ENCODE peak calls at places on chromosomes 3 and 15, in ten cellular contexts. One of them, this sample, is unnamed.

GRCh38 chr3:100401674-100402036 is 316 bp downstream of the LNP1 start:
- DNase-seq in EH: peak
- DNase-seq in stimulated activated CD4-positive, alpha-beta T cell treated with anti-CD3 and anti-CD28 coated beads, TNF-alpha, amount 100 ng/mL, for 1 hour: peak
- DNase-seq in GM04503: peak
- DNase-seq in NCI-H1436: peak
- DNase-seq in NCI-H1092 treated with DMSO at 0.1 percent for 48 hours: no peak
- DNase-seq in fibroblast of the conjunctiva: no peak
- DNase-seq in memory B cell: no peak
- DNase-seq in endothelial cell: peak
- DNase-seq in left lung: peak
- DNase-seq in this sample: no peak

GRCh38 chr15:30023798-30024295 is 58.9 kb upstream of the GOLGA8J start:
- DNase-seq in EH: peak
- DNase-seq in stimulated activated CD4-positive, alpha-beta T cell treated with anti-CD3 and anti-CD28 coated beads, TNF-alpha, amount 100 ng/mL, for 1 hour: no peak
- DNase-seq in GM04503: no peak
- DNase-seq in NCI-H1436: no peak
- DNase-seq in NCI-H1092 treated with DMSO at 0.1 percent for 48 hours: no peak
- DNase-seq in fibroblast of the conjunctiva: peak
- DNase-seq in memory B cell: no peak
- DNase-seq in endothelial cell: no peak
- DNase-seq in left lung: no peak
- DNase-seq in this sample: no peak

GRCh38 chr3:78516937-78517336 is 1250.9 kb downstream of the ROBO1 start:
- DNase-seq in EH: no peak
- DNase-seq in stimulated activated CD4-positive, alpha-beta T cell treated with anti-CD3 and anti-CD28 coated beads, TNF-alpha, amount 100 ng/mL, for 1 hour: no peak
- DNase-seq in GM04503: no peak
- DNase-seq in NCI-H1436: no peak
- DNase-seq in NCI-H1092 treated with DMSO at 0.1 percent for 48 hours: no peak
- DNase-seq in fibroblast of the conjunctiva: no peak
- DNase-seq in memory B cell: no peak
- DNase-seq in endothelial cell: no peak
- DNase-seq in left lung: no peak
- DNase-seq in this sample: no peak

GRCh38 chr15:70324001-70324974 is 226.6 kb upstream of the TLE3 start:
- DNase-seq in EH: peak
- DNase-seq in stimulated activated CD4-positive, alpha-beta T cell treated with anti-CD3 and anti-CD28 coated beads, TNF-alpha, amount 100 ng/mL, for 1 hour: no peak
- DNase-seq in GM04503: peak
- DNase-seq in NCI-H1436: no peak
- DNase-seq in NCI-H1092 treated with DMSO at 0.1 percent for 48 hours: peak
- DNase-seq in fibroblast of the conjunctiva: peak
- DNase-seq in memory B cell: no peak
- DNase-seq in endothelial cell: no peak
- DNase-seq in left lung: no peak
- DNase-seq in this sample: no peak

GRCh38 chr3:197599089-197599765 is 43.5 kb upstream of the BDH1 start:
- DNase-seq in EH: peak
- DNase-seq in stimulated activated CD4-positive, alpha-beta T cell treated with anti-CD3 and anti-CD28 coated beads, TNF-alpha, amount 100 ng/mL, for 1 hour: peak
- DNase-seq in GM04503: peak
- DNase-seq in NCI-H1436: no peak
- DNase-seq in NCI-H1092 treated with DMSO at 0.1 percent for 48 hours: no peak
- DNase-seq in fibroblast of the conjunctiva: peak
- DNase-seq in memory B cell: peak
- DNase-seq in endothelial cell: peak
- DNase-seq in left lung: peak
- DNase-seq in this sample: peak

GRCh38 chr3:156750874-156751245 is 75.3 kb upstream of the LEKR1 start:
- DNase-seq in EH: peak
- DNase-seq in stimulated activated CD4-positive, alpha-beta T cell treated with anti-CD3 and anti-CD28 coated beads, TNF-alpha, amount 100 ng/mL, for 1 hour: no peak
- DNase-seq in GM04503: no peak
- DNase-seq in NCI-H1436: no peak
- DNase-seq in NCI-H1092 treated with DMSO at 0.1 percent for 48 hours: no peak
- DNase-seq in fibroblast of the conjunctiva: no peak
- DNase-seq in memory B cell: no peak
- DNase-seq in endothelial cell: no peak
- DNase-seq in left lung: no peak
- DNase-seq in this sample: no peak

GRCh38 chr3:11711826-11712225 is 68.1 kb upstream of the VGLL4 start:
- DNase-seq in EH: peak
- DNase-seq in stimulated activated CD4-positive, alpha-beta T cell treated with anti-CD3 and anti-CD28 coated beads, TNF-alpha, amount 100 ng/mL, for 1 hour: no peak
- DNase-seq in GM04503: no peak
- DNase-seq in NCI-H1436: no peak
- DNase-seq in NCI-H1092 treated with DMSO at 0.1 percent for 48 hours: no peak
- DNase-seq in fibroblast of the conjunctiva: no peak
- DNase-seq in memory B cell: no peak
- DNase-seq in endothelial cell: no peak
- DNase-seq in left lung: no peak
- DNase-seq in this sample: no peak

GRCh38 chr3:119643094-119643493 is 17.3 kb downstream of the POPDC2 start:
- DNase-seq in EH: peak
- DNase-seq in stimulated activated CD4-positive, alpha-beta T cell treated with anti-CD3 and anti-CD28 coated beads, TNF-alpha, amount 100 ng/mL, for 1 hour: no peak
- DNase-seq in GM04503: no peak
- DNase-seq in NCI-H1436: no peak
- DNase-seq in NCI-H1092 treated with DMSO at 0.1 percent for 48 hours: no peak
- DNase-seq in fibroblast of the conjunctiva: no peak
- DNase-seq in memory B cell: no peak
- DNase-seq in endothelial cell: no peak
- DNase-seq in left lung: no peak
- DNase-seq in this sample: no peak

GRCh38 chr3:184058029-184058428 is 5.2 kb downstream of the HTR3C start:
- DNase-seq in EH: peak
- DNase-seq in stimulated activated CD4-positive, alpha-beta T cell treated with anti-CD3 and anti-CD28 coated beads, TNF-alpha, amount 100 ng/mL, for 1 hour: no peak
- DNase-seq in GM04503: peak
- DNase-seq in NCI-H1436: no peak
- DNase-seq in NCI-H1092 treated with DMSO at 0.1 percent for 48 hours: no peak
- DNase-seq in fibroblast of the conjunctiva: peak
- DNase-seq in memory B cell: no peak
- DNase-seq in endothelial cell: no peak
- DNase-seq in left lung: no peak
- DNase-seq in this sample: no peak

GRCh38 chr15:47587938-47588817 is 129.1 kb upstream of the SEMA6D start:
- DNase-seq in EH: no peak
- DNase-seq in stimulated activated CD4-positive, alpha-beta T cell treated with anti-CD3 and anti-CD28 coated beads, TNF-alpha, amount 100 ng/mL, for 1 hour: no peak
- DNase-seq in GM04503: no peak
- DNase-seq in NCI-H1436: no peak
- DNase-seq in NCI-H1092 treated with DMSO at 0.1 percent for 48 hours: no peak
- DNase-seq in fibroblast of the conjunctiva: no peak
- DNase-seq in memory B cell: no peak
- DNase-seq in endothelial cell: no peak
- DNase-seq in left lung: no peak
- DNase-seq in this sample: no peak

GRCh38 chr15:66504563-66505429 is at the start of the genes RPL4 and ZWILCH:
- DNase-seq in EH: peak
- DNase-seq in stimulated activated CD4-positive, alpha-beta T cell treated with anti-CD3 and anti-CD28 coated beads, TNF-alpha, amount 100 ng/mL, for 1 hour: peak
- DNase-seq in GM04503: peak
- DNase-seq in NCI-H1436: peak
- DNase-seq in NCI-H1092 treated with DMSO at 0.1 percent for 48 hours: peak
- DNase-seq in fibroblast of the conjunctiva: peak
- DNase-seq in memory B cell: peak
- DNase-seq in endothelial cell: peak
- DNase-seq in left lung: peak
- DNase-seq in this sample: peak

GRCh38 chr3:125431912-125432587 is 56.9 kb upstream of the ZNF148 start:
- DNase-seq in EH: peak
- DNase-seq in stimulated activated CD4-positive, alpha-beta T cell treated with anti-CD3 and anti-CD28 coated beads, TNF-alpha, amount 100 ng/mL, for 1 hour: no peak
- DNase-seq in GM04503: peak
- DNase-seq in NCI-H1436: no peak
- DNase-seq in NCI-H1092 treated with DMSO at 0.1 percent for 48 hours: no peak
- DNase-seq in fibroblast of the conjunctiva: no peak
- DNase-seq in memory B cell: no peak
- DNase-seq in endothelial cell: no peak
- DNase-seq in left lung: no peak
- DNase-seq in this sample: no peak

GRCh38 chr3:24255414-24255813 is 239.2 kb downstream of the THRB start:
- DNase-seq in EH: no peak
- DNase-seq in stimulated activated CD4-positive, alpha-beta T cell treated with anti-CD3 and anti-CD28 coated beads, TNF-alpha, amount 100 ng/mL, for 1 hour: no peak
- DNase-seq in GM04503: no peak
- DNase-seq in NCI-H1436: no peak
- DNase-seq in NCI-H1092 treated with DMSO at 0.1 percent for 48 hours: no peak
- DNase-seq in fibroblast of the conjunctiva: no peak
- DNase-seq in memory B cell: no peak
- DNase-seq in endothelial cell: no peak
- DNase-seq in left lung: no peak
- DNase-seq in this sample: no peak

GRCh38 chr15:95843241-95843851 is 487.2 kb upstream of the NR2F2 start:
- DNase-seq in EH: peak
- DNase-seq in stimulated activated CD4-positive, alpha-beta T cell treated with anti-CD3 and anti-CD28 coated beads, TNF-alpha, amount 100 ng/mL, for 1 hour: no peak
- DNase-seq in GM04503: peak
- DNase-seq in NCI-H1436: no peak
- DNase-seq in NCI-H1092 treated with DMSO at 0.1 percent for 48 hours: no peak
- DNase-seq in fibroblast of the conjunctiva: peak
- DNase-seq in memory B cell: no peak
- DNase-seq in endothelial cell: no peak
- DNase-seq in left lung: no peak
- DNase-seq in this sample: no peak

GRCh38 chr3:28022916-28023315 is 218.5 kb upstream of the CMC1 start:
- DNase-seq in EH: no peak
- DNase-seq in stimulated activated CD4-positive, alpha-beta T cell treated with anti-CD3 and anti-CD28 coated beads, TNF-alpha, amount 100 ng/mL, for 1 hour: no peak
- DNase-seq in GM04503: no peak
- DNase-seq in NCI-H1436: no peak
- DNase-seq in NCI-H1092 treated with DMSO at 0.1 percent for 48 hours: no peak
- DNase-seq in fibroblast of the conjunctiva: no peak
- DNase-seq in memory B cell: no peak
- DNase-seq in endothelial cell: no peak
- DNase-seq in left lung: no peak
- DNase-seq in this sample: no peak

GRCh38 chr3:196942915-196943277 is 568 bp upstream of the NCBP2 start:
- DNase-seq in EH: peak
- DNase-seq in stimulated activated CD4-positive, alpha-beta T cell treated with anti-CD3 and anti-CD28 coated beads, TNF-alpha, amount 100 ng/mL, for 1 hour: no peak
- DNase-seq in GM04503: no peak
- DNase-seq in NCI-H1436: no peak
- DNase-seq in NCI-H1092 treated with DMSO at 0.1 percent for 48 hours: no peak
- DNase-seq in fibroblast of the conjunctiva: no peak
- DNase-seq in memory B cell: no peak
- DNase-seq in endothelial cell: no peak
- DNase-seq in left lung: no peak
- DNase-seq in this sample: no peak

GRCh38 chr3:133394561-133395311 is 5.1 kb upstream of the BFSP2 start:
- DNase-seq in EH: peak
- DNase-seq in stimulated activated CD4-positive, alpha-beta T cell treated with anti-CD3 and anti-CD28 coated beads, TNF-alpha, amount 100 ng/mL, for 1 hour: no peak
- DNase-seq in GM04503: no peak
- DNase-seq in NCI-H1436: no peak
- DNase-seq in NCI-H1092 treated with DMSO at 0.1 percent for 48 hours: peak
- DNase-seq in fibroblast of the conjunctiva: no peak
- DNase-seq in memory B cell: no peak
- DNase-seq in endothelial cell: no peak
- DNase-seq in left lung: no peak
- DNase-seq in this sample: no peak

GRCh38 chr3:17643691-17644090 is 98.7 kb downstream of the TBC1D5 start:
- DNase-seq in EH: peak
- DNase-seq in stimulated activated CD4-positive, alpha-beta T cell treated with anti-CD3 and anti-CD28 coated beads, TNF-alpha, amount 100 ng/mL, for 1 hour: no peak
- DNase-seq in GM04503: peak
- DNase-seq in NCI-H1436: no peak
- DNase-seq in NCI-H1092 treated with DMSO at 0.1 percent for 48 hours: no peak
- DNase-seq in fibroblast of the conjunctiva: peak
- DNase-seq in memory B cell: no peak
- DNase-seq in endothelial cell: no peak
- DNase-seq in left lung: no peak
- DNase-seq in this sample: no peak

GRCh38 chr15:92101706-92102434 is 248.4 kb downstream of the SLCO3A1 start:
- DNase-seq in EH: no peak
- DNase-seq in stimulated activated CD4-positive, alpha-beta T cell treated with anti-CD3 and anti-CD28 coated beads, TNF-alpha, amount 100 ng/mL, for 1 hour: no peak
- DNase-seq in GM04503: no peak
- DNase-seq in NCI-H1436: no peak
- DNase-seq in NCI-H1092 treated with DMSO at 0.1 percent for 48 hours: no peak
- DNase-seq in fibroblast of the conjunctiva: no peak
- DNase-seq in memory B cell: no peak
- DNase-seq in endothelial cell: no peak
- DNase-seq in left lung: no peak
- DNase-seq in this sample: no peak

GRCh38 chr15:39669671-39670070 is 88.8 kb downstream of the THBS1 start:
- DNase-seq in EH: no peak
- DNase-seq in stimulated activated CD4-positive, alpha-beta T cell treated with anti-CD3 and anti-CD28 coated beads, TNF-alpha, amount 100 ng/mL, for 1 hour: no peak
- DNase-seq in GM04503: no peak
- DNase-seq in NCI-H1436: no peak
- DNase-seq in NCI-H1092 treated with DMSO at 0.1 percent for 48 hours: peak
- DNase-seq in fibroblast of the conjunctiva: no peak
- DNase-seq in memory B cell: no peak
- DNase-seq in endothelial cell: no peak
- DNase-seq in left lung: no peak
- DNase-seq in this sample: no peak

GRCh38 chr3:103047640-103048370 is 613.0 kb downstream of the ZPLD1 start:
- DNase-seq in EH: no peak
- DNase-seq in stimulated activated CD4-positive, alpha-beta T cell treated with anti-CD3 and anti-CD28 coated beads, TNF-alpha, amount 100 ng/mL, for 1 hour: no peak
- DNase-seq in GM04503: no peak
- DNase-seq in NCI-H1436: no peak
- DNase-seq in NCI-H1092 treated with DMSO at 0.1 percent for 48 hours: no peak
- DNase-seq in fibroblast of the conjunctiva: no peak
- DNase-seq in memory B cell: no peak
- DNase-seq in endothelial cell: no peak
- DNase-seq in left lung: no peak
- DNase-seq in this sample: no peak

GRCh38 chr3:195169011-195169410 is 101.9 kb downstream of the XXYLT1 start:
- DNase-seq in EH: no peak
- DNase-seq in stimulated activated CD4-positive, alpha-beta T cell treated with anti-CD3 and anti-CD28 coated beads, TNF-alpha, amount 100 ng/mL, for 1 hour: no peak
- DNase-seq in GM04503: no peak
- DNase-seq in NCI-H1436: no peak
- DNase-seq in NCI-H1092 treated with DMSO at 0.1 percent for 48 hours: no peak
- DNase-seq in fibroblast of the conjunctiva: no peak
- DNase-seq in memory B cell: no peak
- DNase-seq in endothelial cell: no peak
- DNase-seq in left lung: no peak
- DNase-seq in this sample: no peak

GRCh38 chr3:139281512-139282196 is 62.2 kb upstream of the MRPS22 start:
- DNase-seq in EH: peak
- DNase-seq in stimulated activated CD4-positive, alpha-beta T cell treated with anti-CD3 and anti-CD28 coated beads, TNF-alpha, amount 100 ng/mL, for 1 hour: no peak
- DNase-seq in GM04503: peak
- DNase-seq in NCI-H1436: no peak
- DNase-seq in NCI-H1092 treated with DMSO at 0.1 percent for 48 hours: no peak
- DNase-seq in fibroblast of the conjunctiva: no peak
- DNase-seq in memory B cell: no peak
- DNase-seq in endothelial cell: no peak
- DNase-seq in left lung: no peak
- DNase-seq in this sample: no peak

This sample was measured in stimulated activated naive B cell treated with anti-CD40 and anti-IgM and Interleukin-4, amounts not matched to agents 10 μg/mL and 1 μg/mL and 100 μg/mL, for 72 hours.